ENCODE peak calls at places on chromosome 3, in five cellular contexts. P, K, L, B and G are unnamed samples.

GRCh38 chr3:110989446-110989845 is 82.2 kb upstream of the NECTIN3 start:
- DNase-seq in P (no peak), K (no peak), B (no peak), L (no peak), G (no peak)

GRCh38 chr3:146160964-146161724 is at the start of gene PLOD2:
- DNase-seq in B (peak; percentile 86), L (peak; percentile 94), K (no peak), P (peak; percentile 45), G (no peak)

GRCh38 chr3:53169832-53170324 is 8.9 kb downstream of the PRKCD start:
- DNase-seq in L (no peak), B (no peak), K (peak; percentile 58), P (no peak), G (no peak)

GRCh38 chr3:44033123-44033522 is 208.6 kb upstream of the TOPAZ1 start:
- DNase-seq in P (no peak), B (no peak), L (no peak), K (no peak), G (no peak)

GRCh38 chr3:123576119-123576518 is 8.7 kb downstream of the HACD2 start:
- DNase-seq in K (no peak), P (peak; percentile 45), B (no peak), L (peak; percentile 38), G (no peak)

GRCh38 chr3:4063916-4064592 is 239.1 kb upstream of the SETMAR start:
- DNase-seq in B (no peak), K (no peak), P (no peak), L (no peak), G (no peak)

GRCh38 chr3:67624078-67624477 is 30.3 kb downstream of the SUCLG2 start:
- DNase-seq in L (no peak), P (no peak), B (no peak), K (no peak), G (no peak)

GRCh38 chr3:52682016-52682415 is 3.7 kb downstream of the PBRM1 start:
- DNase-seq in K (peak; percentile 76), P (peak; percentile 57), B (peak; percentile 94), L (peak; percentile 90), G (no peak)

GRCh38 chr3:45333549-45333948 is 54.8 kb upstream of the LARS2 start:
- DNase-seq in P (no peak), L (peak; percentile 31), K (no peak), B (no peak), G (no peak)

GRCh38 chr3:53677406-53677805 is 168.8 kb downstream of the CHDH start:
- DNase-seq in L (no peak), K (no peak), P (no peak), B (no peak), G (no peak)

GRCh38 chr3:119912220-119912619 is 130.3 kb downstream of the NR1I2 start:
- DNase-seq in B (no peak), P (no peak), K (no peak), L (no peak), G (no peak)

GRCh38 chr3:113721638-113722037 is 24.4 kb downstream of the NAA50 start:
- DNase-seq in B (no peak), P (no peak), K (no peak), L (no peak), G (no peak)

GRCh38 chr3:134251731-134252391 is 1.2 kb upstream of the RYK start:
- DNase-seq in P (no peak), K (no peak), B (no peak), L (no peak), G (no peak)

GRCh38 chr3:64685331-64685799 is 2.4 kb downstream of the ADAMTS9 start:
- DNase-seq in P (no peak), K (no peak), B (peak; percentile 86), L (peak; percentile 66), G (no peak)